ENCODE peak calls at places on chromosome 6, in four cellular contexts. W, M, Q and K are unnamed samples.

GRCh38 chr6:175680-176079 is 116.6 kb upstream of the DUSP22 start:
- DNase-seq in W (no peak), M (no peak), Q (no peak), K (no peak)

GRCh38 chr6:106316376-106316769 is 9.2 kb downstream of the ATG5 start:
- DNase-seq in W (no peak), M (no peak), Q (no peak), K (no peak)

GRCh38 chr6:73299171-73300073 is 36.4 kb upstream of the KHDC1 start:
- DNase-seq in W (no peak), M (no peak), Q (no peak), K (no peak)

GRCh38 chr6:158908596-158908995 is 89.4 kb upstream of the EZR start:
- DNase-seq in W (no peak), M (no peak), Q (no peak), K (no peak)

GRCh38 chr6:56713285-56713684 is 70.6 kb upstream of the DST start:
- DNase-seq in W (peak), M (no peak), Q (peak), K (peak)

GRCh38 chr6:111683749-111684267 is 78.1 kb upstream of the TRAF3IP2 start:
- DNase-seq in W (peak), M (no peak), Q (no peak), K (no peak)

GRCh38 chr6:137724018-137724403 is 143.0 kb upstream of the TNFAIP3 start:
- DNase-seq in W (peak), M (no peak), Q (no peak), K (no peak)

GRCh38 chr6:46652603-46653438 is at the start of the genes CYP39A1 and SLC25A27:
- DNase-seq in W (peak), M (peak), Q (peak), K (peak)

GRCh38 chr6:53263915-53264314 is 84.8 kb downstream of the ELOVL5 start:
- DNase-seq in W (peak), M (no peak), Q (no peak), K (no peak)

GRCh38 chr6:128763599-128764300 is 119.2 kb upstream of the LAMA2 start:
- DNase-seq in W (no peak), M (no peak), Q (no peak), K (no peak)

GRCh38 chr6:157615411-157615763 is 207.7 kb upstream of the SNX9 start:
- DNase-seq in W (no peak), M (no peak), Q (no peak), K (no peak)

GRCh38 chr6:70343313-70343712 is 40.4 kb upstream of the COL9A1 start:
- DNase-seq in W (no peak), M (no peak), Q (no peak), K (no peak)

GRCh38 chr6:145704153-145704781 is 31.1 kb downstream of the EPM2A start:
- DNase-seq in W (peak), M (no peak), Q (no peak), K (no peak)

GRCh38 chr6:71028236-71028876 is 71.5 kb upstream of the B3GAT2 start:
- DNase-seq in W (no peak), M (no peak), Q (peak), K (peak)

GRCh38 chr6:39754493-39755115 is 29.4 kb upstream of the KIF6 start:
- DNase-seq in W (no peak), M (no peak), Q (no peak), K (no peak)

GRCh38 chr6:166005401-166005845 is 162.2 kb downstream of the TBXT start:
- DNase-seq in W (peak), M (no peak), Q (no peak), K (no peak)

GRCh38 chr6:84428300-84428907 is 201.0 kb upstream of the CEP162 start:
- DNase-seq in W (peak), M (no peak), Q (peak), K (peak)

GRCh38 chr6:160101262-160102205 is 20.1 kb upstream of the SLC22A1 start:
- DNase-seq in W (no peak), M (no peak), Q (no peak), K (peak)

GRCh38 chr6:106444777-106445507 is 84.4 kb downstream of the CRYBG1 start:
- DNase-seq in W (peak), M (no peak), Q (peak), K (peak)

GRCh38 chr6:73157870-73158269 is 67.4 kb downstream of the KHDC1L start:
- DNase-seq in W (no peak), M (no peak), Q (no peak), K (no peak)

GRCh38 chr6:170360476-170360875 is 53.9 kb downstream of the FAM120B start:
- DNase-seq in W (peak), M (no peak), Q (no peak), K (no peak)

GRCh38 chr6:24907959-24908358 is 27.8 kb downstream of the RIPOR2 start:
- DNase-seq in W (no peak), M (no peak), Q (no peak), K (no peak)

GRCh38 chr6:86459978-86460377 is 477.4 kb upstream of the HTR1E start:
- DNase-seq in W (no peak), M (no peak), Q (no peak), K (no peak)

GRCh38 chr6:25366785-25367657 is 87.8 kb downstream of the CARMIL1 start:
- DNase-seq in W (no peak), M (no peak), Q (no peak), K (no peak)

DNA sequence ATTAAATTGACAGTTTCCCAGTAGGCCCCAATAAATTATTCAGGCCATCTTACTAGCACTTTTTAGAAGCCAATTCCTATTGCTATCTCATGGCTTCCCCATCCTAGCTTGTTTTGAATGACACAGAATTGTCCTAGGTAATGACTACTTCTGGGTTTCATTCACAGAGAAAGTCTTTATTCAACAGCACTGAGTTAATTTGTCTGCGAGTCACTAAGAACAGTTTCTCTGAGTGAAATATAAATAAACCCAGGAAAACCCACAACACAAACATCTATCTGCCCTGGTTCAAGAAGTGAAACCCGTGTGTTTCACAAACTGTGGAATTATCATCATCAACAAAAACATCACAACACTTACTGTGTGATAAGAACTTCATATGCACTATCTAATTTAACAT is 1366.8 kb downstream of the EPHA7 start:
- DNase-seq in W (no peak), M (no peak), Q (no peak), K (no peak)
- H4K5ac ChIP-seq in W (no peak), M (no peak), Q (no peak), K (no peak)

DNA sequence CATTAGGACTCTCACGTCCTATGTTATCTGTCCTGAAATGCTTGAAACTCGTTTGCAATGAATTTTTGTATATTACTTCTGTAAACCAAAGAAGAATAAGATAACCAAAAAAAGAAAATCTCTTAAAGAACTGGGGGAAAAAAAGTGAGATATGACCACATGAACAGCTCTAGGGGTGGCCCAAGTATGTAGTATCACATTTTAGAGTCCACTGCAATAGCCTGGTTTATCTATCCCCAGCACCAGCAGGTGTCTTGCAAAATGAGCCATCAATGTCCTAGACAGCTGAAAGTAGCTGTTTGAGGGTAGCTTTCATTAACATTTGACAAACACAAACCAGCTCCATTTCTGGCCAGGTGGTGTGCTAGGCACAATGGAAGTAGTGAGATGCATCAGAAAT is 102.8 kb downstream of the PXDC1 start:
- DNase-seq in W (no peak), M (no peak), Q (no peak), K (no peak)
- H2BK15ac ChIP-seq in W (no peak), M (no peak), Q (no peak), K (no peak)

DNA sequence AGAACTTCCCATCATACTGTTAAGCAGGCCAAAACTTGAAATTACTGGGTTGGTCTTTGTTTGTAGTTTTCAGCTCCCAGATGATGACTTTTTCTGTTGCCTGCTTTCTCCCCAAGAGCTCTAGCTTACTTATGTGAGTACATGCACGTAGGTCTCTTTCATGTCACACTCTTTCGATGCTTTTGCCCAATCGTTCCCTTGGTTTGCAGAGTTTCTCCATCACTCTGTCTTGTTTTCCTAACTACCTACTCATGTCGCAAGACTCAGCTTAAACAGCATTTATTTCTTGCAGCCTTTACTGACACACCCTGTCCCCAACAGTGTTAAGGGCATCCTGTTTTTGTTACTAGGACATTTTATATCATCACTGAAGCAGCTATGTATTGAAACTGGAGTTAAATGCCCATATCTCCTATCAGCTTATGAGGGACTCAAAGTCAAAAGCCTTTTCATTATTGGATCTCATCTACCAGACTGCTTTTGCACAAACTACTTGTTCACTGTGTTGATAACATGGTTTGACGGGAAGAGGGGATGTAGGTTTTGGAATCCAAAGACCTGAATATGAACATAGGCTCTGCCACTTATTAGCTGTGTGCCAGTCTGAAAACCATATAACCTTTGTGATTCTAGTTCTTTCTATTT is 2.9 kb downstream of the ARG1 start:
- DNase-seq in W (no peak), M (no peak), Q (no peak), K (no peak)
- H4K5ac ChIP-seq in W (no peak), M (no peak), Q (no peak), K (no peak)

DNA sequence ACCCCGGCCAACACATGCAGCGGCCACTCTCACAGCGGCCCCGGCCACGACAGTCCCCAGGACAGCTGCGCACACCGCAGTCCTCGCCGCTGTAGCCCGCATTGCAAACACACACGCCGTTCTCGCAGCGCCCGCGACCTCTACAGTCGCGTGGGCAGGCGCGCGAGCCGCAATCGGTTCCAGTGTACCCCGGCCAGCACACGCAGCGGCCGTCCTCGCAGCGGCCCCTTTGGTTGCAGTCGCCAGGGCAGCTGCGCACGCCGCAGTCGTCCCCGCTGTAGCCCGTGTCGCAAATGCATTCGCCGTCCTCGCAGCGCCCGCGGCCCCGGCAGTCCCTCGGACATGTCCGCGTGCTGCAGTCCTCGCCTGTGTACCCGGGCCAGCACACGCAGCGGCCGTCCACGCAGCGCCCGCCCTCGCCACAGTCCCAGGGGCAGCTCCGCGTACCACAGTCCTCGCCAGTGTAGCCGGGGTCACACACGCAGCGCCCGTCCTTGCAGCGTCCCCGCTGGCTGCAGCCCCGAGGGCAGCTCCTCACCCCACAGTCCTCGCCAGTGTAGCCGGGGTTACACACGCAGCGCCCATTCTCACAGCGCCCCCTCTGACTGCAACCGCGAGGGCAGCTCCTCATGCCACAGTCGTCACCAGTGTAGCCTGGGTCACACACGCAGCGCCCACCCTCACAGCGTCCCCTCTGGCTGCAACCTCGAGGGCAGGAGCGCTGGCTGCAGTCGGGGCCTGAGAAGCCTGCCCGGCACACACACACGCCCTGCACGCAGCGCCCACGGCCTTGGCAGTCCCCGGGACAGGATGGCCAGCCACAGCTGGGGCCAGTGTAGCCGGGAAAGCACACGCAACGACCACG is 12.5 kb downstream of the TNXB start:
- DNase-seq in W (no peak), M (no peak), Q (peak), K (no peak)
- H2BK15ac ChIP-seq in W (no peak), M (no peak), Q (no peak), K (no peak)

DNA sequence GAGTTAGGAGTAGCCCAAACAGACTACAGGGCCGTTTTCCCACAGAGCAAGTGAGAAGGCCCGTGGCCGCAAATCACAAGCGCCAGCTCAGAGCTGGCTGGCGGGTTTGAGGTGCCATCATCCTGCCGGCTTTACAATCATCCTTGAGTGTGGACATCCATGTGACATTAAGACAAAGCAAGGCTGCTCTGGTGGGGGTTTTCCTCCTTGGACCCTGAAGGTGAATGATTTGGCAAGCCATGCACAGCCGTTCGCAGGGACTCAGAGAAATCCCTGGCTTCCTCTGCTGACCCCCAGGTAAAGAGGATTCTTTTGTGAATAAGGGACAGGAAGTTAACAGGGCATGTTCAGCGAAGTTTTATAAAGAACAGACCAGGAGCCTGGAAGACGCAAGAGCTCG is 137.2 kb downstream of the AGPAT4 start:
- DNase-seq in W (no peak), M (no peak), Q (no peak), K (no peak)
- H4K5ac ChIP-seq in W (no peak), M (no peak), Q (no peak), K (no peak)

GRCh38 chr6:148263961-148264360 is 78.7 kb upstream of the SASH1 start:
- DNase-seq in W (peak), M (no peak), Q (no peak), K (no peak)
- H2BK15ac ChIP-seq in W (peak), M (no peak), Q (no peak), K (no peak)

GRCh38 chr6:113451030-113451429 is 406.1 kb upstream of the MARCKS start:
- DNase-seq in W (no peak), M (no peak), Q (no peak), K (no peak)
- H4K5ac ChIP-seq in W (peak), M (no peak), Q (no peak), K (no peak)

DNA sequence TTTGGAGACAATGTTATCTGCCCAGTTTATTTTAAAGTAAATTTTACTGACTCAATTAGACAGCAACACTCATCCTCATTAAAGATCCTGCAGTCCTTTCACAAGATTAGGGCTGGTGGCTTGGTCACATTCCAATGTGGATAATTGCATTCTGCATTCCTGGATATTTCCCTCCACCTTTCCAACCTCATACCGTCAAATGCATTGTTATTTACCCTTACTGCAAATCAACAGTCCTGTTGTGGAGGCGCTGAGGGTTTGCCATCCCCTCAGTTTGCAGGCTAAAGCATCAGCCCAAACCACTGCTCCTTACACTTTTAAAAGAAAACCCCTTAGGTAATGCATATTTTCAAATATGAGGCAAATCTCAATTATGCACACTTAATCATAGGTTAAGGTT is 5.4 kb downstream of the CITED2 start:
- DNase-seq in W (no peak), M (no peak), Q (peak), K (peak)
- H2BK15ac ChIP-seq in W (no peak), M (no peak), Q (no peak), K (peak)